ENCODE peak calls at places on chromosome 4, in six cellular contexts. One of them, this sample, is unnamed.

GRCh38 chr4:7630559-7631287 is 196.0 kb upstream of the PSAPL1 start:
- DNase-seq in fibroblast of the aortic adventitia: peak; percentile 72
- DNase-seq in psoas muscle: peak; percentile 83
- DNase-seq in PC-3: peak; percentile 94
- DNase-seq in IMR-90: peak; percentile 89
- DNase-seq in cardiac muscle cell: no peak
- DNase-seq in this sample: no peak

GRCh38 chr4:123418486-123418931 is 21.9 kb downstream of the SPRY1 start:
- DNase-seq in fibroblast of the aortic adventitia: peak; percentile 96
- DNase-seq in psoas muscle: no peak
- DNase-seq in PC-3: peak; percentile 88
- DNase-seq in IMR-90: peak; percentile 92
- DNase-seq in cardiac muscle cell: peak; percentile 50
- DNase-seq in this sample: no peak

GRCh38 chr4:1883583-1883982 is 12.4 kb downstream of the NSD2 start:
- DNase-seq in fibroblast of the aortic adventitia: no peak
- DNase-seq in psoas muscle: peak; percentile 9
- DNase-seq in PC-3: no peak
- DNase-seq in IMR-90: no peak
- DNase-seq in cardiac muscle cell: no peak
- DNase-seq in this sample: no peak

GRCh38 chr4:81042578-81043365 is 12.3 kb downstream of the BMP3 start:
- DNase-seq in fibroblast of the aortic adventitia: no peak
- DNase-seq in psoas muscle: no peak
- DNase-seq in PC-3: no peak
- DNase-seq in IMR-90: no peak
- DNase-seq in cardiac muscle cell: no peak
- DNase-seq in this sample: no peak

GRCh38 chr4:88759039-88759631 is 61.5 kb upstream of the NAP1L5 start:
- DNase-seq in fibroblast of the aortic adventitia: peak; percentile 56
- DNase-seq in psoas muscle: no peak
- DNase-seq in PC-3: no peak
- DNase-seq in IMR-90: peak; percentile 64
- DNase-seq in cardiac muscle cell: peak; percentile 26
- DNase-seq in this sample: no peak

GRCh38 chr4:173301518-173302201 is 32.5 kb downstream of the HMGB2 start:
- DNase-seq in fibroblast of the aortic adventitia: peak; percentile 68
- DNase-seq in psoas muscle: no peak
- DNase-seq in PC-3: peak; percentile 52
- DNase-seq in IMR-90: peak; percentile 66
- DNase-seq in cardiac muscle cell: peak; percentile 37
- DNase-seq in this sample: no peak

GRCh38 chr4:138572007-138572406 is 329.9 kb upstream of the SLC7A11 start:
- DNase-seq in fibroblast of the aortic adventitia: no peak
- DNase-seq in psoas muscle: no peak
- DNase-seq in PC-3: no peak
- DNase-seq in IMR-90: peak; percentile 11
- DNase-seq in cardiac muscle cell: no peak
- DNase-seq in this sample: no peak

GRCh38 chr4:16029886-16030285 is 53.9 kb downstream of the PROM1 start:
- DNase-seq in fibroblast of the aortic adventitia: peak; percentile 3
- DNase-seq in psoas muscle: no peak
- DNase-seq in PC-3: no peak
- DNase-seq in IMR-90: no peak
- DNase-seq in cardiac muscle cell: no peak
- DNase-seq in this sample: no peak

GRCh38 chr4:5238106-5238505 is 186.8 kb downstream of the STK32B start:
- DNase-seq in fibroblast of the aortic adventitia: no peak
- DNase-seq in psoas muscle: no peak
- DNase-seq in PC-3: no peak
- DNase-seq in IMR-90: peak; percentile 66
- DNase-seq in cardiac muscle cell: no peak
- DNase-seq in this sample: no peak

GRCh38 chr4:83207497-83208105 is 77.0 kb downstream of the COQ2 start:
- DNase-seq in fibroblast of the aortic adventitia: peak; percentile 93
- DNase-seq in psoas muscle: no peak
- DNase-seq in PC-3: peak; percentile 75
- DNase-seq in IMR-90: peak; percentile 67
- DNase-seq in cardiac muscle cell: no peak
- DNase-seq in this sample: no peak

GRCh38 chr4:171022698-171023378 is 790.4 kb upstream of the GALNTL6 start:
- DNase-seq in fibroblast of the aortic adventitia: no peak
- DNase-seq in psoas muscle: no peak
- DNase-seq in PC-3: no peak
- DNase-seq in IMR-90: no peak
- DNase-seq in cardiac muscle cell: no peak
- DNase-seq in this sample: no peak

GRCh38 chr4:163165217-163166017 is 1.3 kb downstream of the NAF1 start:
- DNase-seq in fibroblast of the aortic adventitia: peak; percentile 17
- DNase-seq in psoas muscle: no peak
- DNase-seq in PC-3: no peak
- DNase-seq in IMR-90: peak; percentile 34
- DNase-seq in cardiac muscle cell: no peak
- DNase-seq in this sample: no peak

GRCh38 chr4:6840062-6840976 is 57.8 kb downstream of the KIAA0232 start:
- DNase-seq in fibroblast of the aortic adventitia: peak; percentile 47
- DNase-seq in psoas muscle: no peak
- DNase-seq in PC-3: no peak
- DNase-seq in IMR-90: peak; percentile 34
- DNase-seq in cardiac muscle cell: peak; percentile 92
- DNase-seq in this sample: no peak

GRCh38 chr4:158171456-158171790 is 1.4 kb downstream of the GASK1B start:
- DNase-seq in fibroblast of the aortic adventitia: peak; percentile 64
- DNase-seq in psoas muscle: no peak
- DNase-seq in PC-3: no peak
- DNase-seq in IMR-90: no peak
- DNase-seq in cardiac muscle cell: no peak
- DNase-seq in this sample: no peak

GRCh38 chr4:181525641-181526040 is 717.6 kb upstream of the TENM3 start:
- DNase-seq in fibroblast of the aortic adventitia: no peak
- DNase-seq in psoas muscle: no peak
- DNase-seq in PC-3: no peak
- DNase-seq in IMR-90: no peak
- DNase-seq in cardiac muscle cell: peak; percentile 7
- DNase-seq in this sample: no peak

GRCh38 chr4:1226167-1226514 is 22.8 kb downstream of the CTBP1 start:
- DNase-seq in fibroblast of the aortic adventitia: no peak
- DNase-seq in psoas muscle: peak; percentile 83
- DNase-seq in PC-3: no peak
- DNase-seq in IMR-90: no peak
- DNase-seq in cardiac muscle cell: no peak
- DNase-seq in this sample: no peak

GRCh38 chr4:32003548-32003947 is 1283.4 kb downstream of the PCDH7 start:
- DNase-seq in fibroblast of the aortic adventitia: no peak
- DNase-seq in psoas muscle: no peak
- DNase-seq in PC-3: no peak
- DNase-seq in IMR-90: no peak
- DNase-seq in cardiac muscle cell: no peak
- DNase-seq in this sample: no peak

GRCh38 chr4:5399790-5400421 is 308.5 kb downstream of the EVC2 start:
- DNase-seq in fibroblast of the aortic adventitia: peak; percentile 30
- DNase-seq in psoas muscle: no peak
- DNase-seq in PC-3: peak; percentile 50
- DNase-seq in IMR-90: peak; percentile 38
- DNase-seq in cardiac muscle cell: peak; percentile 65
- DNase-seq in this sample: no peak

GRCh38 chr4:168931215-168931650 is 78.8 kb downstream of the CBR4 start:
- DNase-seq in fibroblast of the aortic adventitia: no peak
- DNase-seq in psoas muscle: no peak
- DNase-seq in PC-3: no peak
- DNase-seq in IMR-90: no peak
- DNase-seq in cardiac muscle cell: no peak
- DNase-seq in this sample: no peak

GRCh38 chr4:138851626-138852443 is 163.7 kb upstream of the NOCT start:
- DNase-seq in fibroblast of the aortic adventitia: no peak
- DNase-seq in psoas muscle: no peak
- DNase-seq in PC-3: no peak
- DNase-seq in IMR-90: peak; percentile 8
- DNase-seq in cardiac muscle cell: no peak
- DNase-seq in this sample: no peak

GRCh38 chr4:137129471-137130244 is 402.6 kb downstream of the PCDH18 start:
- DNase-seq in fibroblast of the aortic adventitia: peak; percentile 34
- DNase-seq in psoas muscle: no peak
- DNase-seq in PC-3: no peak
- DNase-seq in IMR-90: peak; percentile 67
- DNase-seq in cardiac muscle cell: no peak
- DNase-seq in this sample: no peak

GRCh38 chr4:8010618-8011017 is 71.0 kb upstream of the AFAP1 start:
- DNase-seq in fibroblast of the aortic adventitia: no peak
- DNase-seq in psoas muscle: peak; percentile 65
- DNase-seq in PC-3: no peak
- DNase-seq in IMR-90: peak; percentile 57
- DNase-seq in cardiac muscle cell: peak; percentile 98
- DNase-seq in this sample: no peak

GRCh38 chr4:7197910-7198309 is 5.6 kb downstream of the SORCS2 start:
- DNase-seq in fibroblast of the aortic adventitia: no peak
- DNase-seq in psoas muscle: no peak
- DNase-seq in PC-3: no peak
- DNase-seq in IMR-90: no peak
- DNase-seq in cardiac muscle cell: no peak
- DNase-seq in this sample: no peak

GRCh38 chr4:91688413-91688812 is 615.4 kb upstream of the GRID2 start:
- DNase-seq in fibroblast of the aortic adventitia: no peak
- DNase-seq in psoas muscle: no peak
- DNase-seq in PC-3: no peak
- DNase-seq in IMR-90: no peak
- DNase-seq in cardiac muscle cell: no peak
- DNase-seq in this sample: no peak

GRCh38 chr4:175833574-175834350 is 21.7 kb upstream of the GPM6A start:
- DNase-seq in fibroblast of the aortic adventitia: no peak
- DNase-seq in psoas muscle: no peak
- DNase-seq in PC-3: peak; percentile 5
- DNase-seq in IMR-90: no peak
- DNase-seq in cardiac muscle cell: no peak
- DNase-seq in this sample: no peak

GRCh38 chr4:94304365-94304971 is 38.2 kb downstream of the HPGDS start:
- DNase-seq in fibroblast of the aortic adventitia: peak; percentile 62
- DNase-seq in psoas muscle: no peak
- DNase-seq in PC-3: peak; percentile 60
- DNase-seq in IMR-90: peak; percentile 42
- DNase-seq in cardiac muscle cell: peak; percentile 56
- DNase-seq in this sample: peak; percentile 3

GRCh38 chr4:146520894-146521542 is 722 bp downstream of the SLC10A7 start:
- DNase-seq in fibroblast of the aortic adventitia: peak; percentile 54
- DNase-seq in psoas muscle: no peak
- DNase-seq in PC-3: peak; percentile 60
- DNase-seq in IMR-90: peak; percentile 63
- DNase-seq in cardiac muscle cell: peak; percentile 63
- DNase-seq in this sample: peak; percentile 53

GRCh38 chr4:39237179-39237578 is 54.9 kb downstream of the WDR19 start:
- DNase-seq in fibroblast of the aortic adventitia: peak; percentile 9
- DNase-seq in psoas muscle: no peak
- DNase-seq in PC-3: no peak
- DNase-seq in IMR-90: no peak
- DNase-seq in cardiac muscle cell: no peak
- DNase-seq in this sample: no peak

GRCh38 chr4:81346719-81347118 is 125.0 kb downstream of the RASGEF1B start:
- DNase-seq in fibroblast of the aortic adventitia: no peak
- DNase-seq in psoas muscle: no peak
- DNase-seq in PC-3: no peak
- DNase-seq in IMR-90: no peak
- DNase-seq in cardiac muscle cell: no peak
- DNase-seq in this sample: no peak

GRCh38 chr4:15003891-15004700 is 1.8 kb downstream of the CPEB2 start:
- DNase-seq in fibroblast of the aortic adventitia: no peak
- DNase-seq in psoas muscle: peak; percentile 71
- DNase-seq in PC-3: peak; percentile 10
- DNase-seq in IMR-90: no peak
- DNase-seq in cardiac muscle cell: peak; percentile 58
- DNase-seq in this sample: no peak
- TF ChIP-seq CTCF in fibroblast of the aortic adventitia: no peak
- TF ChIP-seq CTCF in psoas muscle: no peak
- TF ChIP-seq CTCF in PC-3: no peak
- TF ChIP-seq CTCF in IMR-90: no peak
- TF ChIP-seq CTCF in cardiac muscle cell: no peak
- TF ChIP-seq CTCF in this sample: no peak

DNA sequence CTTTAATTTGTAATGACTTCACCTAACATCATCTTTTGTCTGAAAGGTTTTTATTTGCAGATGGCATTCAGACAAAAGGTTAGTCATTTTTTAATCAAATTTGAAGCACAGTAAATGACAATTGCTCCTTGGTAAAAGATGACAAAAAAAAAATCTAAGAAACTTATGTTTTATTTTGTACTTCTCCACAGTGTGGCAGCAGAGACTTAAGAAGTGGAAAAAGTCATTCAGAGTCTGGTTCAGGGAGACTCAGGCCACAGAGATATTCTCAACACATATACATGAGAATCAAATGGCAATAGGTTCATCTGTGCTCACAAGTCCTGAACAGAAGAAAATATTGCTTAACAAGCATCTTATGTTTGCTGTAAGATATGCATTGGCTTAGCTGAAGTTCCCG is 436.2 kb downstream of the KCNIP4 start:
- DNase-seq in fibroblast of the aortic adventitia: peak; percentile 56
- DNase-seq in psoas muscle: no peak
- DNase-seq in PC-3: peak; percentile 50
- DNase-seq in IMR-90: peak; percentile 4
- DNase-seq in cardiac muscle cell: peak; percentile 73
- DNase-seq in this sample: no peak
- TF ChIP-seq CTCF in fibroblast of the aortic adventitia: peak; percentile 38
- TF ChIP-seq CTCF in psoas muscle: no peak
- TF ChIP-seq CTCF in PC-3: peak; percentile 65
- TF ChIP-seq CTCF in IMR-90: peak; percentile 30
- TF ChIP-seq CTCF in cardiac muscle cell: peak; percentile 36
- TF ChIP-seq CTCF in this sample: no peak

GRCh38 chr4:153465583-153465921 is 608 bp upstream of the TMEM131L start:
- DNase-seq in fibroblast of the aortic adventitia: peak; percentile 58
- DNase-seq in psoas muscle: peak; percentile 72
- DNase-seq in PC-3: peak; percentile 47
- DNase-seq in IMR-90: peak; percentile 61
- DNase-seq in cardiac muscle cell: peak; percentile 52
- DNase-seq in this sample: no peak
- TF ChIP-seq CTCF in fibroblast of the aortic adventitia: peak; percentile 34
- TF ChIP-seq CTCF in psoas muscle: peak; percentile 31
- TF ChIP-seq CTCF in PC-3: no peak
- TF ChIP-seq CTCF in IMR-90: no peak
- TF ChIP-seq CTCF in cardiac muscle cell: peak; percentile 22
- TF ChIP-seq CTCF in this sample: peak; percentile 31

GRCh38 chr4:166600264-166600663 is 634.0 kb downstream of the SPOCK3 start:
- DNase-seq in fibroblast of the aortic adventitia: no peak
- DNase-seq in psoas muscle: no peak
- DNase-seq in PC-3: no peak
- DNase-seq in IMR-90: no peak
- DNase-seq in cardiac muscle cell: no peak
- DNase-seq in this sample: no peak

DNA sequence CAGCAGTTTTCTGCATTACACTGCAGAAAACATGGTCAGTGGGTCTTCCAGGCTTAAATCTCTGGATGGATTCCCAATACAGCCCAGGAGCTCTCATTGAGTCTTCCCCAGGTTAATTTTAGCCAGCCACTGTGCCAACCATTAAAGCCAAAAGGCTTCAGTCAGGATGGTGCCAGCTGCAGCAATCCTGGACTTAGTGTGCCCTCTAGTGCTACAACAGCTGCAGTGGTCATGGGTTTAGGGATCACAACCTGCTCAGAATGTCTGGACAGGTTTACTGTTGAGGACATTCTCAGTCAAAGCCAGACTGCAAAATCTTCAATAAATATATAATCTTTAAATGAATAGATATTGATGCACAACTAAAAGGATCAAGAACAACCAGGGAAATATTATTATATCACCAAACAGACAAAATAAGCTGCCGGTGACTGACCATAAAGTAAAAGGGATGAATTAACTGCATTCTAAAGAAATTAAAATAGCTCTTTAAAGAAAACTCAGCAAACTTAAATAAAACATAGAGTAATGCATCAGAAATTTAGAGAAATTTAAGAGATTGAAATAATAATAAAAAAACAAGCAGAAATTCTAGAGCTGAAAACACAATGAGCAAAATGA is 639.9 kb downstream of the SPOCK3 start:
- DNase-seq in fibroblast of the aortic adventitia: peak; percentile 76
- DNase-seq in psoas muscle: no peak
- DNase-seq in PC-3: peak; percentile 78
- DNase-seq in IMR-90: no peak
- DNase-seq in cardiac muscle cell: peak; percentile 77
- DNase-seq in this sample: no peak
- TF ChIP-seq CTCF in fibroblast of the aortic adventitia: peak; percentile 92
- TF ChIP-seq CTCF in psoas muscle: no peak
- TF ChIP-seq CTCF in PC-3: peak; percentile 82
- TF ChIP-seq CTCF in IMR-90: peak; percentile 23
- TF ChIP-seq CTCF in cardiac muscle cell: peak; percentile 66
- TF ChIP-seq CTCF in this sample: peak; percentile 57